ENCODE peak calls at places on chromosomes 5 and 9, in five cellular contexts. N is spleen; J is endothelial cell; C is CD8-positive, alpha-beta T cell; L is epithelial cell of esophagus. D is an unnamed sample.
A peak's percentile ranks its signal among the peaks of the same experiment; 100 is the strongest.

GRCh38 chr9:2771661-2772060 is 54.4 kb downstream of the KCNV2 start:
- DNase-seq in N (no peak), C (no peak), J (no peak), L (peak; percentile 15), D (no peak)

GRCh38 chr5:142152383-142152730 is 43.8 kb downstream of the NDFIP1 start:
- DNase-seq in J (no peak), N (no peak), C (no peak), L (no peak), D (no peak)

GRCh38 chr9:35691757-35692301 is 2.1 kb upstream of the TPM2 start:
- DNase-seq in C (no peak), N (no peak), J (peak; percentile 17), L (no peak), D (no peak)

GRCh38 chr5:107997338-107997979 is 326.7 kb upstream of the EFNA5 start:
- DNase-seq in N (no peak), J (no peak), L (peak; percentile 3), C (no peak), D (no peak)

GRCh38 chr5:152838241-152838786 is 433.2 kb upstream of the NMUR2 start:
- DNase-seq in C (no peak), N (no peak), J (no peak), L (no peak), D (no peak)

GRCh38 chr5:15334551-15335302 is 165.3 kb upstream of the FBXL7 start:
- DNase-seq in N (no peak), L (peak; percentile 1), J (no peak), C (no peak), D (no peak)

GRCh38 chr5:95644351-95645042 is 2.1 kb upstream of the RFESD start:
- DNase-seq in C (peak; percentile 36), N (no peak), J (peak; percentile 30), L (peak; percentile 59), D (no peak)

GRCh38 chr9:125744616-125745387 is 2.4 kb upstream of the PBX3 start:
- DNase-seq in C (no peak), L (no peak), J (no peak), N (no peak), D (no peak)

GRCh38 chr5:95609711-95610110 is 10.2 kb upstream of the GPR150 start:
- DNase-seq in N (no peak), J (no peak), C (no peak), L (no peak), D (no peak)

GRCh38 chr5:1643651-1644392 is 120.1 kb upstream of the LPCAT1 start:
- DNase-seq in C (no peak), J (no peak), L (peak; percentile 41), N (peak; percentile 64), D (no peak)

GRCh38 chr9:127216210-127216887 is 48.2 kb upstream of the GARNL3 start:
- DNase-seq in J (no peak), L (peak; percentile 77), C (no peak), N (no peak), D (no peak)

GRCh38 chr9:16559418-16560188 is 310.9 kb downstream of the BNC2 start:
- DNase-seq in C (no peak), J (no peak), N (no peak), L (no peak), D (no peak)

GRCh38 chr9:113155911-113156559 is 5.2 kb downstream of the SLC31A2 start:
- DNase-seq in N (no peak), L (no peak), J (no peak), C (no peak), D (no peak)

GRCh38 chr5:17216974-17217325 is 481 bp upstream of the BASP1 start:
- DNase-seq in N (peak; percentile 90), J (peak; percentile 48), L (peak; percentile 35), C (no peak), D (no peak)

GRCh38 chr9:38277601-38278200 is 114.8 kb upstream of the ALDH1B1 start:
- DNase-seq in C (no peak), L (peak; percentile 52), J (no peak), N (peak; percentile 17), D (no peak)

GRCh38 chr9:137220317-137221094 is 1.5 kb downstream of the RNF208 start:
- DNase-seq in N (no peak), J (no peak), L (no peak), C (no peak), D (no peak)

GRCh38 chr5:56588636-56589485 is 226.5 kb upstream of the MAP3K1 start:
- DNase-seq in N (peak; percentile 92), L (no peak), J (peak; percentile 19), C (peak; percentile 53), D (peak; percentile 58)

GRCh38 chr9:69044226-69045219 is 9.0 kb downstream of the FXN start:
- DNase-seq in C (no peak), J (peak; percentile 15), L (no peak), N (no peak), D (no peak)

GRCh38 chr5:115601709-115602584 is at the start of gene TICAM2:
- DNase-seq in J (peak; percentile 67), C (peak; percentile 55), L (peak; percentile 38), N (peak; percentile 94), D (peak; percentile 88)

GRCh38 chr9:13118294-13118693 is 161.2 kb downstream of the MPDZ start:
- DNase-seq in C (no peak), J (no peak), L (no peak), N (no peak), D (no peak)

GRCh38 chr5:27191786-27192505 is 153.6 kb upstream of the CDH9 start:
- DNase-seq in N (no peak), J (no peak), L (peak; percentile 67), C (no peak), D (no peak)

GRCh38 chr5:32426440-32427151 is 17.9 kb downstream of the ZFR start:
- DNase-seq in N (no peak), L (no peak), C (no peak), J (no peak), D (no peak)

GRCh38 chr5:96714951-96715451 is 52.8 kb downstream of the CAST start:
- DNase-seq in J (peak; percentile 26), L (peak; percentile 78), N (no peak), C (peak; percentile 41), D (peak; percentile 71)

GRCh38 chr9:113505963-113506624 is 42.6 kb downstream of the RGS3 start:
- DNase-seq in N (peak; percentile 55), L (no peak), J (no peak), C (no peak), D (no peak)

GRCh38 chr9:96361668-96362067 is 21.8 kb downstream of the SLC35D2 start:
- DNase-seq in L (no peak), C (no peak), N (peak; percentile 11), J (no peak), D (no peak)

GRCh38 chr5:181221105-181221791 is 1.8 kb upstream of the TRIM41 start:
- DNase-seq in N (peak; percentile 84), J (no peak), L (peak; percentile 23), C (peak; percentile 68), D (no peak)

GRCh38 chr5:76337949-76338589 is 65.0 kb upstream of the IQGAP2 start:
- DNase-seq in L (peak; percentile 78), C (peak; percentile 39), J (peak; percentile 69), N (no peak), D (no peak)

GRCh38 chr9:25557645-25558300 is 120.5 kb downstream of the TUSC1 start:
- DNase-seq in L (no peak), C (no peak), J (no peak), N (no peak), D (no peak)

GRCh38 chr9:125189011-125189360 is 617 bp downstream of the PPP6C start:
- DNase-seq in J (peak; percentile 45), L (peak; percentile 21), N (peak; percentile 91), C (peak; percentile 32), D (peak; percentile 59)

GRCh38 chr5:1515921-1516571 is 7.7 kb downstream of the LPCAT1 start:
- DNase-seq in L (peak; percentile 94), C (peak; percentile 3), N (peak; percentile 77), J (no peak), D (peak; percentile 84)

GRCh38 chr5:6197427-6197826 is 180.9 kb downstream of the MED10 start:
- DNase-seq in C (no peak), J (no peak), L (no peak), N (no peak), D (no peak)

GRCh38 chr5:6201626-6202025 is 176.7 kb downstream of the MED10 start:
- DNase-seq in L (no peak), J (no peak), C (no peak), N (no peak), D (no peak)

GRCh38 chr5:6202113-6202512 is 176.2 kb downstream of the MED10 start:
- DNase-seq in J (no peak), N (no peak), L (no peak), C (no peak), D (no peak)

DNA sequence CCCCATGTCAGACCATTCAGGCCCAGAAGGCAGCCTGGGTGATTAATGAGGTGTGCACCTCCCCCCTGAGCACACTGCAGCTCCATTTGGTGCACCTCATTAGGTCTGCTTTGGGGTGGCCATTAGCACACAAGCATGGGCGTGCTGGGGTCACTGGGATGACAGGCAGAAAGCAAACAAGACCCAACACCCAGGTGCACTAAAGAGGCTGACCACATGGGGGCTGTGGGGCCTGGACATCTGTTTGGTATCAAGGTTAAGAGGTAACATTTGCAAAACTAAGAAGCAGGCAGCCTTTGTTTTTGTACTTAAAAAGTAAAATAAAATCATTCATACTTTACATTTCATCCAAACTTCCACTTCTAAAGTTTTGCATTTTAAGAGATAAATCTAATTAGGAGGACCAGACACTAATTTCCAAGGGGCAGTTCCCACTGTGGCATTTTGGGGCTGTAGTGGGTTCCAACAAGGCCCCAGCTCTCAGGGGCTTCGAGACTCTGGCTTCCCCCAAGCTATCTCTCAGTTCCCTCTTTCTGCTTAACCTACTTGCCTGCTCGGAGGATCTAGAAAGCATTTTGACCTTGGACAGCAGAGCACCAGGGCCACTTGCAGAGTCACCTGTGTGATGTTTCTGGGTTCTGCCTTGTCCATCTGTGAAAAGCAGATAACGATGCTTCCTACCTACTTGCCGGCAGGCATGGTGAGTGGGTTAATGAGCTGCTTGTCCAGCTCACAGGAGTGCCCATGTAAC is 175.6 kb downstream of the MED10 start:
- DNase-seq in N (no peak), J (peak; percentile 43), C (no peak), L (no peak), D (no peak)
- TF ChIP-seq CTCF in N (no peak), J (peak; percentile 58), C (no peak), L (no peak), D (no peak)

DNA sequence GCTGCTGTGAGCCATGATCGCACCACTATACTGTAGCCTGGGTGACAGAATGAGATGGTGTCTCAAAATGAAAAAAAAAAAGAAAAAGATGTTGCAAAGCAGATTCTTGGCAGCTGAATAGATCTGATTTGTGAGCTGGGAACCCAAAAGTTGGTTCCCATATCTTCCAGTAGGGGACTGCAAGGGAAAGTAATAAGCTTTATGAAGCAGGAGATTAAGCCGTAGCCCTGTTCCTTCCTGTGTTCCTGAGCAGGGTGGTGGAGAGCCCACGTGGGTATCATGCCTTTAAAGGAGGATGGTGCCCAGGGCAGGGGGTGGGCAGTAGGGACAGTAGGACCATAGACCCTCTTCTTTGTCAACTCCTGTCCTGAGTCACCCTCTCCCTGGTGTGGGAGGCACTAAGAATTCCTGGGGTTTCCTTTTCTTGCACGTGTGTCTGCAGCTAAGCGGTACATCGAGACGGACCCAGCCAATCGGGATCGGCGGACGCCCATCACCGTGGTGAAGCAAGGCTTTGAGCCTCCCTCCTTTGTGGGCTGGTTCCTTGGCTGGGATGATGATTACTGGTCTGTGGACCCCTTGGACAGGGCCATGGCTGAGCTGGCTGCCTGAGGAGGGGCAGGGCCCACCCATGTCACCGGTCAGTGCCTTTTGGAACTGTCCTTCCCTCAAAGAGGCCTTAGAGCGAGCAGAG is 37.9 kb downstream of the STOM start:
- DNase-seq in C (no peak), N (no peak), J (no peak), L (no peak), D (no peak)
- TF ChIP-seq CTCF in C (no peak), N (no peak), J (no peak), L (peak; percentile 45), D (no peak)

GRCh38 chr9:121445986-121446385 is 53.7 kb downstream of the GGTA1 start:
- DNase-seq in C (no peak), J (no peak), N (no peak), L (no peak), D (no peak)
- TF ChIP-seq CTCF in C (no peak), J (no peak), N (no peak), L (peak; percentile 18), D (peak; percentile 29)

GRCh38 chr5:34898258-34898895 is 16.9 kb downstream of the RAD1 start:
- DNase-seq in C (peak; percentile 58), N (peak; percentile 77), L (peak; percentile 78), J (peak; percentile 69), D (no peak)
- TF ChIP-seq CTCF in C (peak; percentile 83), N (peak; percentile 84), L (peak; percentile 91), J (peak; percentile 72), D (peak; percentile 75)

D was measured in CD14-positive monocyte.